ENCODE peak calls at places on chromosomes 11 and 22, in six cellular contexts. Y, F, A, V, S and E are unnamed samples.

GRCh38 chr11:43282607-43283440 is 29.0 kb upstream of the API5 start:
- DNase-seq in Y (no peak), F (peak), A (peak), V (no peak), S (peak), E (peak)

GRCh38 chr11:61632096-61632495 is 48.1 kb upstream of the DAGLA start:
- DNase-seq in Y (no peak), F (no peak), A (no peak), V (no peak), S (no peak), E (no peak)

GRCh38 chr22:36734171-36735058 is 30.9 kb upstream of the CACNG2 start:
- DNase-seq in Y (peak), F (no peak), A (peak), V (no peak), S (no peak), E (no peak)

GRCh38 chr11:439315-440064 is 2.3 kb downstream of the ANO9 start:
- DNase-seq in Y (no peak), F (no peak), A (no peak), V (no peak), S (no peak), E (no peak)

GRCh38 chr11:2655834-2656622 is 43.8 kb downstream of the KCNQ1OT1 start:
- DNase-seq in Y (no peak), F (no peak), A (peak), V (no peak), S (no peak), E (no peak)

GRCh38 chr11:565921-566509 is 5.2 kb downstream of the RASSF7 start:
- DNase-seq in Y (no peak), F (no peak), A (no peak), V (no peak), S (no peak), E (no peak)

GRCh38 chr22:38051900-38052862 is 5.0 kb upstream of the PICK1 start:
- DNase-seq in Y (peak), F (peak), A (peak), V (peak), S (peak), E (peak)

GRCh38 chr11:117564321-117564720 is 232.7 kb downstream of the DSCAML1 start:
- DNase-seq in Y (no peak), F (no peak), A (no peak), V (no peak), S (no peak), E (no peak)

GRCh38 chr22:33803371-33803770 is 116.9 kb downstream of the LARGE1 start:
- DNase-seq in Y (peak), F (no peak), A (peak), V (no peak), S (no peak), E (no peak)

GRCh38 chr11:74988541-74989268 is at the start of gene NEU3:
- DNase-seq in Y (peak), F (peak), A (peak), V (peak), S (peak), E (peak)

GRCh38 chr22:24330636-24331035 is 60.0 kb downstream of the SPECC1L start:
- DNase-seq in Y (no peak), F (no peak), A (peak), V (no peak), S (no peak), E (no peak)

GRCh38 chr22:20567993-20568417 is 60.6 kb downstream of the MED15 start:
- DNase-seq in Y (no peak), F (no peak), A (peak), V (no peak), S (no peak), E (no peak)

GRCh38 chr22:45200862-45201511 is 37.3 kb downstream of the NUP50 start:
- DNase-seq in Y (peak), F (no peak), A (peak), V (no peak), S (no peak), E (no peak)

GRCh38 chr11:86370922-86371614 is 3.6 kb upstream of the CCDC81 start:
- DNase-seq in Y (no peak), F (no peak), A (peak), V (peak), S (no peak), E (no peak)

GRCh38 chr22:47063606-47064005 is 301.2 kb downstream of the TBC1D22A start:
- DNase-seq in Y (no peak), F (no peak), A (no peak), V (no peak), S (no peak), E (no peak)

GRCh38 chr22:20752104-20752741 is 21.7 kb upstream of the SERPIND1 start:
- DNase-seq in Y (no peak), F (no peak), A (peak), V (no peak), S (no peak), E (no peak)

GRCh38 chr11:3840289-3840869 is 380 bp downstream of the RHOG start:
- DNase-seq in Y (no peak), F (no peak), A (no peak), V (no peak), S (no peak), E (no peak)

GRCh38 chr22:45263790-45264269 is 20.9 kb upstream of the UPK3A start:
- DNase-seq in Y (peak), F (no peak), A (peak), V (peak), S (peak), E (no peak)

GRCh38 chr22:21819183-21819770 is 48.2 kb downstream of the MAPK1 start:
- DNase-seq in Y (no peak), F (no peak), A (no peak), V (no peak), S (no peak), E (no peak)

GRCh38 chr11:116507016-116507415 is 265.8 kb downstream of the BUD13 start:
- DNase-seq in Y (no peak), F (no peak), A (no peak), V (no peak), S (no peak), E (no peak)

GRCh38 chr11:70111269-70112016 is 33.3 kb downstream of the ANO1 start:
- DNase-seq in Y (no peak), F (no peak), A (peak), V (peak), S (no peak), E (no peak)

GRCh38 chr22:46054091-46054877 is 77.3 kb upstream of the WNT7B start:
- DNase-seq in Y (peak), F (no peak), A (peak), V (no peak), S (no peak), E (peak)

GRCh38 chr11:35619754-35620640 is 1.7 kb downstream of the FJX1 start:
- DNase-seq in Y (peak), F (no peak), A (no peak), V (peak), S (no peak), E (no peak)

GRCh38 chr22:45692549-45692948 is 20.9 kb downstream of the ATXN10 start:
- DNase-seq in Y (no peak), F (no peak), A (peak), V (peak), S (no peak), E (no peak)

GRCh38 chr11:6320411-6321207 is at the start of gene CAVIN3:
- DNase-seq in Y (peak), F (no peak), A (peak), V (no peak), S (no peak), E (no peak)